ENCODE peak calls at places on chromosomes 13 and 19, in four cellular contexts. One of them, this sample, is unnamed.

GRCh38 chr13:77693449-77693940 is 4.0 kb upstream of the SLAIN1 start:
- DNase-seq in Peyer's patch: no peak
- DNase-seq in tibial artery: no peak
- DNase-seq in fibroblast of lung: no peak
- DNase-seq in this sample: no peak

GRCh38 chr13:99496322-99497142 is 4.7 kb upstream of the TM9SF2 start:
- DNase-seq in Peyer's patch: peak; percentile 74
- DNase-seq in tibial artery: peak; percentile 76
- DNase-seq in fibroblast of lung: peak; percentile 28
- DNase-seq in this sample: peak; percentile 45

GRCh38 chr13:73337511-73337910 is 278.7 kb downstream of the KLF5 start:
- DNase-seq in Peyer's patch: no peak
- DNase-seq in tibial artery: no peak
- DNase-seq in fibroblast of lung: peak; percentile 48
- DNase-seq in this sample: no peak

GRCh38 chr19:29771708-29772415 is 39.9 kb upstream of the CCNE1 start:
- DNase-seq in Peyer's patch: no peak
- DNase-seq in tibial artery: no peak
- DNase-seq in fibroblast of lung: peak; percentile 27
- DNase-seq in this sample: peak; percentile 56

GRCh38 chr19:17021793-17022590 is 4.6 kb downstream of the CPAMD8 start:
- DNase-seq in Peyer's patch: no peak
- DNase-seq in tibial artery: peak; percentile 30
- DNase-seq in fibroblast of lung: no peak
- DNase-seq in this sample: no peak

GRCh38 chr19:42254850-42255765 is at the start of gene ERF:
- DNase-seq in Peyer's patch: peak; percentile 95
- DNase-seq in tibial artery: peak; percentile 94
- DNase-seq in fibroblast of lung: peak; percentile 83
- DNase-seq in this sample: peak; percentile 96

GRCh38 chr13:100721885-100722512 is 47.4 kb upstream of the TMTC4 start:
- DNase-seq in Peyer's patch: peak; percentile 39
- DNase-seq in tibial artery: peak; percentile 35
- DNase-seq in fibroblast of lung: peak; percentile 32
- DNase-seq in this sample: no peak

GRCh38 chr13:97369269-97369893 is 64.6 kb upstream of the RAP2A start:
- DNase-seq in Peyer's patch: no peak
- DNase-seq in tibial artery: no peak
- DNase-seq in fibroblast of lung: no peak
- DNase-seq in this sample: no peak

GRCh38 chr19:1923319-1923718 is 17.7 kb upstream of the CSNK1G2 start:
- DNase-seq in Peyer's patch: peak; percentile 68
- DNase-seq in tibial artery: no peak
- DNase-seq in fibroblast of lung: no peak
- DNase-seq in this sample: no peak

GRCh38 chr19:47230122-47230920 is 678 bp downstream of the BBC3 start:
- DNase-seq in Peyer's patch: peak; percentile 77
- DNase-seq in tibial artery: peak; percentile 58
- DNase-seq in fibroblast of lung: peak; percentile 34
- DNase-seq in this sample: peak; percentile 88

GRCh38 chr19:48094129-48094842 is 16.3 kb downstream of the PLA2G4C start:
- DNase-seq in Peyer's patch: no peak
- DNase-seq in tibial artery: no peak
- DNase-seq in fibroblast of lung: no peak
- DNase-seq in this sample: no peak

GRCh38 chr13:25249001-25249543 is 38.2 kb downstream of the MTMR6 start:
- DNase-seq in Peyer's patch: no peak
- DNase-seq in tibial artery: no peak
- DNase-seq in fibroblast of lung: peak; percentile 40
- DNase-seq in this sample: no peak

GRCh38 chr19:50563597-50563996 is 4.6 kb downstream of the LRRC4B start:
- DNase-seq in Peyer's patch: no peak
- DNase-seq in tibial artery: no peak
- DNase-seq in fibroblast of lung: no peak
- DNase-seq in this sample: no peak

GRCh38 chr13:84985860-84986259 is 813.4 kb downstream of the SLITRK6 start:
- DNase-seq in Peyer's patch: no peak
- DNase-seq in tibial artery: no peak
- DNase-seq in fibroblast of lung: no peak
- DNase-seq in this sample: no peak

GRCh38 chr13:112999414-113000177 is 30.6 kb downstream of the MCF2L start:
- DNase-seq in Peyer's patch: no peak
- DNase-seq in tibial artery: no peak
- DNase-seq in fibroblast of lung: no peak
- DNase-seq in this sample: no peak

GRCh38 chr13:49063526-49063925 is 87.8 kb downstream of the FNDC3A start:
- DNase-seq in Peyer's patch: no peak
- DNase-seq in tibial artery: no peak
- DNase-seq in fibroblast of lung: peak; percentile 30
- DNase-seq in this sample: no peak

GRCh38 chr19:45103625-45104319 is 10.8 kb downstream of the PPP1R37 start:
- DNase-seq in Peyer's patch: no peak
- DNase-seq in tibial artery: no peak
- DNase-seq in fibroblast of lung: no peak
- DNase-seq in this sample: no peak

GRCh38 chr19:6065685-6066365 is 44.5 kb downstream of the RFX2 start:
- DNase-seq in Peyer's patch: no peak
- DNase-seq in tibial artery: no peak
- DNase-seq in fibroblast of lung: peak; percentile 77
- DNase-seq in this sample: no peak

GRCh38 chr13:74550039-74550438 is 415.8 kb upstream of the KLF12 start:
- DNase-seq in Peyer's patch: no peak
- DNase-seq in tibial artery: no peak
- DNase-seq in fibroblast of lung: peak; percentile 40
- DNase-seq in this sample: no peak

GRCh38 chr19:41134616-41135015 is 20.4 kb downstream of the CYP2F1 start:
- DNase-seq in Peyer's patch: no peak
- DNase-seq in tibial artery: no peak
- DNase-seq in fibroblast of lung: no peak
- DNase-seq in this sample: no peak

GRCh38 chr13:71018544-71018943 is 848.5 kb downstream of the DACH1 start:
- DNase-seq in Peyer's patch: no peak
- DNase-seq in tibial artery: no peak
- DNase-seq in fibroblast of lung: no peak
- DNase-seq in this sample: no peak

GRCh38 chr19:11856568-11857264 is 8.2 kb downstream of the ZNF439 start:
- DNase-seq in Peyer's patch: no peak
- DNase-seq in tibial artery: no peak
- DNase-seq in fibroblast of lung: no peak
- DNase-seq in this sample: peak; percentile 34

GRCh38 chr13:113089693-113090414 is 15.7 kb upstream of the F7 start:
- DNase-seq in Peyer's patch: no peak
- DNase-seq in tibial artery: no peak
- DNase-seq in fibroblast of lung: no peak
- DNase-seq in this sample: no peak

GRCh38 chr13:75993823-75994222 is 357.7 kb downstream of the LMO7 start:
- DNase-seq in Peyer's patch: no peak
- DNase-seq in tibial artery: no peak
- DNase-seq in fibroblast of lung: no peak
- DNase-seq in this sample: no peak

GRCh38 chr19:8573316-8573715 is 3.9 kb downstream of the MYO1F start:
- DNase-seq in Peyer's patch: no peak
- DNase-seq in tibial artery: no peak
- DNase-seq in fibroblast of lung: no peak
- DNase-seq in this sample: no peak

GRCh38 chr13:75704942-75705320 is 68.8 kb downstream of the LMO7 start:
- DNase-seq in Peyer's patch: no peak
- DNase-seq in tibial artery: no peak
- DNase-seq in fibroblast of lung: no peak
- DNase-seq in this sample: peak; percentile 81

GRCh38 chr13:59088716-59089115 is 1075.0 kb downstream of the DIAPH3 start:
- DNase-seq in Peyer's patch: no peak
- DNase-seq in tibial artery: no peak
- DNase-seq in fibroblast of lung: peak; percentile 91
- DNase-seq in this sample: no peak

GRCh38 chr19:13150919-13151604 is 851 bp downstream of the IER2 start:
- DNase-seq in Peyer's patch: peak; percentile 30
- DNase-seq in tibial artery: no peak
- DNase-seq in fibroblast of lung: no peak
- DNase-seq in this sample: peak; percentile 78

GRCh38 chr19:52237771-52238400 is 31.5 kb upstream of the ZNF766 start:
- DNase-seq in Peyer's patch: peak; percentile 48
- DNase-seq in tibial artery: peak; percentile 32
- DNase-seq in fibroblast of lung: peak; percentile 53
- DNase-seq in this sample: peak; percentile 70

GRCh38 chr19:5093297-5093858 is 124.5 kb downstream of the KDM4B start:
- DNase-seq in Peyer's patch: no peak
- DNase-seq in tibial artery: no peak
- DNase-seq in fibroblast of lung: no peak
- DNase-seq in this sample: no peak

GRCh38 chr19:16561382-16561781 is 10.8 kb downstream of the SLC35E1 start:
- DNase-seq in Peyer's patch: no peak
- DNase-seq in tibial artery: no peak
- DNase-seq in fibroblast of lung: no peak
- DNase-seq in this sample: no peak

GRCh38 chr13:29897102-29897501 is 46.7 kb upstream of the UBL3 start:
- DNase-seq in Peyer's patch: no peak
- DNase-seq in tibial artery: no peak
- DNase-seq in fibroblast of lung: peak; percentile 31
- DNase-seq in this sample: no peak

GRCh38 chr13:80469841-80470378 is 129.0 kb upstream of the SPRY2 start:
- DNase-seq in Peyer's patch: no peak
- DNase-seq in tibial artery: peak; percentile 93
- DNase-seq in fibroblast of lung: peak; percentile 82
- DNase-seq in this sample: peak; percentile 17

DNA sequence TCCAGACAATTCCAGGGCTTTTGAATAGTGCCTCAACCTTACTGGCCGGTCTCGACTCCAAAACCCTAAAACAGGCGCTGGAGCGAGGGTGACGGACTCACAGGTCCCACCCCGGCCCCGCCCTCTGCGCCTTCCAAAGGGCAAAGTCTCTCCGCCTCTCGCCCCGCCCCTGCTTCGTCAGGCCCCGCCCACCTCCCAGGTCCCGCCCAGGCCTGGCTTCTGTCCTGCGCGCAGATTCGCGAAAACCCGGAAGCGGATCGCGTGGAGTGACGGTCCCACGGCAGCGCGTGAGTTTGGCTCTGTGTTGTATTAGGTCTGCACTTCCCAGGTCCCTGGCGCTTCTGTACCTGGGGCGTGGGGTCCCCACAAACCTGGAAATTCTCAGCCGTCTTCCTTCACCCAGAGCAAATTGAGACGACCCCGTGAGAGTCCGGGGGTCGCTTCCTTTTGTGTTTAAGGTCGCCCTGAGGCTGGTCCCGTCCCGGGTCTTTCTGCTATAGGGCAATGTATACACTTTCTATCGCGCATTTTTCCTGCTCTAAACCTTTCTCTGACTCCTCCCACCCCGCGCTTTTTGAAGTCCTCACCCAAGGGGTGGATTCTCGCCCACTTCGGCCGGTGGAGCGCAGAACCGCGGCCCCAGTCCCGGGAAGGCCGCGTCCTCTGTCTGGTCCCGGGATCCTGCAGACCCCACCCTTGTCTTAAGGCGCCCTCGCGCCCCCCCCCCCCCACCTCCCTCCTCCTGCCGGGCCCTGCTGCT is at the start of gene ZNF813:
- DNase-seq in Peyer's patch: peak; percentile 98
- DNase-seq in tibial artery: peak; percentile 96
- DNase-seq in fibroblast of lung: peak; percentile 76
- DNase-seq in this sample: peak; percentile 96
- TF ChIP-seq CTCF in Peyer's patch: no peak
- TF ChIP-seq CTCF in tibial artery: no peak
- TF ChIP-seq CTCF in fibroblast of lung: no peak
- TF ChIP-seq CTCF in this sample: no peak

DNA sequence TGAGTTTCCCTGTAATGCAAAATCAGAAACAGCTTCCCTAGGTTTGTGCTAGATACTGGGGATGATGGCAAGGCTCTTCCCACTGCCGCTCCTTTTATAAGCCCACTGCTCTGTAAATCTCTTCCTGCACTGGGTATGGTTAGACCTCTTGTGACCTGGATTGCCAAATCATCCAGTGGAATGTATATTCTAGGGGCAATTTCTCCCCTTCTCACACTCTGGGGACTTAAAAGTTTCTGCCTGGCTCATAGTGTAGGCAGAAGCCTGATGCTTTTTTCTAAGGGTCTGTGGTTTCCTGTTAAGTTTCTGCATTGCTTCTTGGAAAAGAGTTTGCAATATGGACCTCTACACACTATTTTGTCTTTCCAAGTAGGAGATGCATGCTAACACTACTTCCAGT is 1582.0 kb upstream of the PCDH20 start:
- DNase-seq in Peyer's patch: no peak
- DNase-seq in tibial artery: no peak
- DNase-seq in fibroblast of lung: no peak
- DNase-seq in this sample: no peak
- H3K4me3 ChIP-seq in Peyer's patch: no peak overlapping the region
- H3K4me3 ChIP-seq in tibial artery: no peak overlapping the region
- H3K4me3 ChIP-seq in fibroblast of lung: no peak overlapping the region
- H3K4me3 ChIP-seq in this sample: no peak overlapping the region

GRCh38 chr13:31543190-31543589 is 196.1 kb upstream of the RXFP2 start:
- DNase-seq in Peyer's patch: no peak
- DNase-seq in tibial artery: no peak
- DNase-seq in fibroblast of lung: no peak
- DNase-seq in this sample: no peak

GRCh38 chr13:31540316-31540715 is 199.0 kb upstream of the RXFP2 start:
- DNase-seq in Peyer's patch: no peak
- DNase-seq in tibial artery: no peak
- DNase-seq in fibroblast of lung: no peak
- DNase-seq in this sample: no peak

DNA sequence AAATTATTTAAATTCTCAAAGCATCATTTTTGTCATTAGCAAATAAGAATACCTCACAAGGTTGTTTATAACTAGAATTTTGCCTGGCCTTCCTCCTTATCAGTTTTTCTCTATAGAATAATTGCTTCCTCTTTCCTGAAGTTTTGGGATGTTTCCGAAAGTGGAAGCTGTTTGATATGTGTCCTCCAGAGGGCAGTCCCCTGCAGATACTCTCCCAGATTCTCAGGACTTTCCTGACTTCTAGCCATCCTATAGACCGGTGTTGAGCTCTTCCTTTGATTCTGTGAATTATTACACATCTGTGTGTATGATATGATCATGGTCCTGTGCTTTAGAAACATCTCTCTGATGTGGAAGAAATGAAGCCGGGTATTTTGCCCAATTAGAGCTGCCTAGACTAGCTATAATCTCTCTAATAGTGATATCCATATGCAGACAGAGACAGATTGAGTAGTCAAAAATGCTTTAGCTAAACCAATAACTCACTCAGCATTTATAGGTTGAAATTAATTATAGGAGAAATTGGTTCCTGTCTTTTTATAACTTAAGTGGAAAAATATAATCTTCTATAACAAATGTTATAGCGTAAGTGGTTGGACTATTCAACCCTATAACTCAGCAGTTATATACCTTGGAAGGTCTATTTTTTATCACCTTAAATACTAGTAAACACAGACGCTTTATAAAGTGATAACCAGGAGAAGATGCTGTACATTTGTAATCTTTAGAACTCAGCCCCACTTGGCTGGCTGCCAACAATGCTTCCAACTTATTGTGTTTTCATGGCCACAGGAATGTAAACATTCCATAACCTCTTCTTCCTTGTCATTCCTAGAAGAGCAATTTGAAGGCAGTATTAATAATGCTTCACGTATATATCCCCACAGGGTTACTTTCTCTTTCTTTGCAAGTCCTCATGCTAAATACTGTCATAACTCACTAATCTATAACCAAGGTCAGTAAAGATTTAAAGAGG is 201.0 kb upstream of the RXFP2 start:
- DNase-seq in Peyer's patch: no peak
- DNase-seq in tibial artery: peak; percentile 23
- DNase-seq in fibroblast of lung: peak; percentile 29
- DNase-seq in this sample: peak; percentile 41
- TF ChIP-seq CTCF in Peyer's patch: peak; percentile 41
- TF ChIP-seq CTCF in tibial artery: peak; percentile 65
- TF ChIP-seq CTCF in fibroblast of lung: peak; percentile 74
- TF ChIP-seq CTCF in this sample: no peak

GRCh38 chr19:290539-291521 is at the start of gene PLPP2:
- DNase-seq in Peyer's patch: no peak
- DNase-seq in tibial artery: no peak
- DNase-seq in fibroblast of lung: peak; percentile 35
- DNase-seq in this sample: peak; percentile 82
- H3K4me3 ChIP-seq in Peyer's patch: peak within 1 kb of the TSS; percentile 58
- H3K4me3 ChIP-seq in tibial artery: peak within 1 kb of the TSS; percentile 34
- H3K4me3 ChIP-seq in fibroblast of lung: peak within 1 kb of the TSS; percentile 38
- H3K4me3 ChIP-seq in this sample: peak within 1 kb of the TSS; percentile 36

This sample was measured in mucosa of descending colon.